ENCODE peak calls at places on chromosomes 11 and 22, in ten cellular contexts. H is amygdala; P is activated CD8-positive, alpha-beta memory T cell treated with anti-CD3 and anti-CD28 coated beads, Interleukin-2, amount 50 U/mL, for 48 hours; U is anterior cingulate cortex; E is activated CD4-positive, alpha-beta T cell treated with anti-CD3 and anti-CD28 coated beads, Interleukin-2, amount 50 U/mL, for 1 hour; I is astrocyte of the cerebellum; K is NAMALWA; Z is H54; T is NCI-H1105 treated with DMSO at 0.1 percent for 48 hours; L is activated CD8-positive, alpha-beta T cell treated with anti-CD3 and anti-CD28 coated beads for 36 hours. A is an unnamed sample.
A peak's percentile ranks its signal among the peaks of the same experiment; 100 is the strongest.

GRCh38 chr22:44286673-44287072 is 26.1 kb downstream of the SHISAL1 start:
- DNase-seq in H (no peak), P (no peak), U (no peak), E (no peak), I (no peak), K (no peak), Z (no peak), T (no peak), L (no peak), A (no peak)

GRCh38 chr11:8910662-8911039 is 338 bp upstream of the AKIP1 start:
- DNase-seq in H (no peak), P (no peak), U (no peak), E (no peak), I (no peak), K (peak; percentile 16), Z (no peak), T (peak; percentile 46), L (no peak), A (no peak)

GRCh38 chr11:2655834-2656622 is 43.8 kb downstream of the KCNQ1OT1 start:
- DNase-seq in H (no peak), P (no peak), U (no peak), E (no peak), I (peak; percentile 24), K (no peak), Z (peak; percentile 19), T (peak; percentile 23), L (peak; percentile 15), A (no peak)

GRCh38 chr11:70128435-70128906 is 50.4 kb downstream of the ANO1 start:
- DNase-seq in H (no peak), P (no peak), U (no peak), E (no peak), I (no peak), K (no peak), Z (peak; percentile 94), T (no peak), L (no peak), A (no peak)

GRCh38 chr11:47552086-47552580 is 799 bp downstream of the CELF1 start:
- DNase-seq in H (no peak), P (no peak), U (no peak), E (peak; percentile 15), I (no peak), K (peak; percentile 64), Z (no peak), T (peak; percentile 39), L (peak; percentile 46), A (no peak)

GRCh38 chr11:2998073-2998850 is 6.1 kb upstream of the NAP1L4 start:
- DNase-seq in H (no peak), P (no peak), U (no peak), E (no peak), I (no peak), K (no peak), Z (no peak), T (no peak), L (no peak), A (no peak)

GRCh38 chr22:32830473-32830872 is 29.0 kb downstream of the TIMP3 start:
- DNase-seq in H (no peak), P (no peak), U (no peak), E (no peak), I (no peak), K (no peak), Z (no peak), T (no peak), L (no peak), A (no peak)

GRCh38 chr11:62358273-62358672 is 21.0 kb downstream of the ASRGL1 start:
- DNase-seq in H (no peak), P (no peak), U (no peak), E (no peak), I (no peak), K (no peak), Z (no peak), T (no peak), L (no peak), A (no peak)

GRCh38 chr11:112882494-112883381 is 78.5 kb upstream of the NCAM1 start:
- DNase-seq in H (no peak), P (no peak), U (no peak), E (no peak), I (no peak), K (no peak), Z (no peak), T (no peak), L (no peak), A (no peak)

GRCh38 chr11:58772719-58773285 is 41.1 kb upstream of the GLYAT start:
- DNase-seq in H (no peak), P (no peak), U (no peak), E (no peak), I (no peak), K (no peak), Z (no peak), T (no peak), L (no peak), A (no peak)